ENCODE peak calls at places on chromosomes 3 and 15, in eight cellular contexts. S, P, T, B, Y, X, G and J are unnamed samples. For H3K4me1 and H3K27me3, the result is how much of the 10 kb centered on the place peaks cover.

GRCh38 chr3:20405731-20406130 is 219.7 kb upstream of the SGO1 start:
- DNase-seq in B (no peak), S (no peak), Y (no peak), P (peak), T (no peak), G (no peak), X (no peak), J (no peak)

GRCh38 chr3:141275973-141276372 is 44.3 kb downstream of the PXYLP1 start:
- DNase-seq in B (no peak), G (no peak), X (no peak), T (no peak), S (peak), Y (no peak), P (peak), J (no peak)

GRCh38 chr3:50146316-50146901 is 8.7 kb upstream of the SEMA3F start:
- DNase-seq in P (no peak), T (no peak), X (no peak), B (no peak), G (no peak), S (no peak), Y (no peak), J (no peak)

GRCh38 chr15:74664028-74664616 is 31.7 kb downstream of the EDC3 start:
- DNase-seq in B (no peak), X (peak), S (peak), Y (no peak), T (no peak), G (peak), P (peak), J (peak)

GRCh38 chr3:111080357-111080937 is 8.8 kb downstream of the NECTIN3 start:
- DNase-seq in B (no peak), Y (no peak), P (peak), X (no peak), S (peak), T (no peak), G (no peak), J (no peak)

GRCh38 chr3:146250449-146251382 is at the start of gene PLSCR4:
- DNase-seq in X (peak), S (peak), T (peak), B (no peak), Y (peak), G (peak), P (peak), J (peak)

GRCh38 chr3:51686512-51687215 is 15.6 kb downstream of the TEX264 start:
- DNase-seq in X (peak), T (no peak), G (peak), B (peak), P (peak), Y (no peak), S (peak), J (peak)

GRCh38 chr3:117761992-117762944 is 1052.7 kb downstream of the TUSC7 start:
- DNase-seq in B (no peak), P (no peak), X (no peak), G (no peak), Y (no peak), S (no peak), T (peak), J (no peak)

GRCh38 chr15:68078365-68078764 is 24.2 kb downstream of the PIAS1 start:
- DNase-seq in X (no peak), S (no peak), P (no peak), T (no peak), B (no peak), Y (no peak), G (no peak), J (no peak)

GRCh38 chr15:60646595-60646994 is 167.7 kb upstream of the ICE2 start:
- DNase-seq in G (no peak), B (no peak), X (no peak), Y (no peak), T (no peak), P (no peak), S (no peak), J (no peak)

GRCh38 chr15:76840830-76841460 is 64.2 kb downstream of the SCAPER start:
- DNase-seq in T (no peak), P (peak), S (peak), X (no peak), Y (no peak), G (no peak), B (no peak), J (no peak)

GRCh38 chr3:121295966-121296365 is 249.8 kb downstream of the POLQ start:
- DNase-seq in Y (no peak), S (no peak), G (no peak), P (no peak), X (no peak), T (no peak), B (no peak), J (no peak)

GRCh38 chr3:24351779-24352469 is 142.7 kb downstream of the THRB start:
- DNase-seq in P (peak), Y (no peak), S (no peak), T (no peak), B (no peak), X (peak), G (peak), J (no peak)

GRCh38 chr15:58115692-58116091 is 22.5 kb upstream of the AQP9 start:
- DNase-seq in B (no peak), Y (no peak), S (no peak), X (no peak), P (peak), G (no peak), T (no peak), J (no peak)

GRCh38 chr3:140529096-140529495 is 148.8 kb upstream of the TRIM42 start:
- DNase-seq in Y (no peak), P (no peak), B (no peak), S (peak), T (no peak), X (no peak), G (no peak), J (no peak)

GRCh38 chr3:129467934-129468333 is 27.9 kb downstream of the IFT122 start:
- DNase-seq in S (no peak), X (no peak), Y (no peak), T (no peak), P (no peak), G (no peak), B (no peak), J (no peak)

GRCh38 chr3:15439476-15439875 is 12.1 kb downstream of the EAF1 start:
- DNase-seq in Y (no peak), X (no peak), G (no peak), B (no peak), S (peak), P (peak), T (no peak), J (no peak)

GRCh38 chr15:60519218-60519617 is 40.3 kb upstream of the ICE2 start:
- DNase-seq in G (no peak), B (no peak), P (no peak), Y (no peak), X (no peak), T (no peak), S (peak), J (no peak)

GRCh38 chr3:77460326-77460725 is 420.4 kb downstream of the ROBO2 start:
- DNase-seq in G (no peak), Y (no peak), T (no peak), B (no peak), S (peak), X (no peak), P (no peak), J (no peak)

GRCh38 chr15:73752817-73753214 is 335 bp downstream of the INSYN1 start:
- DNase-seq in Y (no peak), X (no peak), T (no peak), S (no peak), G (no peak), B (no peak), P (peak), J (peak)

GRCh38 chr3:134753999-134754742 is 40.9 kb upstream of the EPHB1 start:
- DNase-seq in S (no peak), P (peak), X (no peak), T (no peak), G (no peak), Y (no peak), B (no peak), J (no peak)

GRCh38 chr3:65303431-65303830 is 615.6 kb upstream of the ADAMTS9 start:
- DNase-seq in T (no peak), B (no peak), X (no peak), G (no peak), Y (no peak), S (no peak), P (no peak), J (no peak)

GRCh38 chr3:32437898-32438297 is 46.2 kb downstream of the CMTM7 start:
- DNase-seq in P (no peak), Y (no peak), X (no peak), B (no peak), T (no peak), G (no peak), S (no peak), J (no peak)
- H3K4me1 ChIP-seq in P (under half), Y (under half), X (under half), B (under half), T (under half), G (under half), S (under half), J (under half)

GRCh38 chr15:51699373-51699772 is 18.1 kb downstream of the SCG3 start:
- DNase-seq in Y (no peak), B (no peak), T (no peak), X (no peak), G (no peak), P (no peak), S (no peak), J (no peak)

GRCh38 chr15:51697150-51697549 is 15.8 kb downstream of the SCG3 start:
- DNase-seq in B (no peak), Y (no peak), G (no peak), P (no peak), S (no peak), X (no peak), T (no peak), J (no peak)

GRCh38 chr15:51692154-51692553 is 10.9 kb downstream of the SCG3 start:
- DNase-seq in Y (no peak), B (no peak), G (no peak), X (no peak), S (no peak), P (no peak), T (no peak), J (no peak)

GRCh38 chr15:51696566-51696965 is 15.3 kb downstream of the SCG3 start:
- DNase-seq in Y (no peak), G (no peak), S (no peak), B (no peak), T (no peak), P (no peak), X (no peak), J (no peak)
- H3K27me3 ChIP-seq in Y (under half), G (under half), S (under half), B (under half), T (under half), P (under half), X (under half), J (under half)

GRCh38 chr15:88954431-88955277 is 41.5 kb upstream of the MFGE8 start:
- DNase-seq in P (peak), T (peak), B (no peak), Y (no peak), S (no peak), G (no peak), X (no peak), J (peak)
- H3K4me3 ChIP-seq in P (no peak), T (no peak), B (no peak), Y (no peak), S (no peak), G (no peak), X (no peak), J (no peak)

DNA sequence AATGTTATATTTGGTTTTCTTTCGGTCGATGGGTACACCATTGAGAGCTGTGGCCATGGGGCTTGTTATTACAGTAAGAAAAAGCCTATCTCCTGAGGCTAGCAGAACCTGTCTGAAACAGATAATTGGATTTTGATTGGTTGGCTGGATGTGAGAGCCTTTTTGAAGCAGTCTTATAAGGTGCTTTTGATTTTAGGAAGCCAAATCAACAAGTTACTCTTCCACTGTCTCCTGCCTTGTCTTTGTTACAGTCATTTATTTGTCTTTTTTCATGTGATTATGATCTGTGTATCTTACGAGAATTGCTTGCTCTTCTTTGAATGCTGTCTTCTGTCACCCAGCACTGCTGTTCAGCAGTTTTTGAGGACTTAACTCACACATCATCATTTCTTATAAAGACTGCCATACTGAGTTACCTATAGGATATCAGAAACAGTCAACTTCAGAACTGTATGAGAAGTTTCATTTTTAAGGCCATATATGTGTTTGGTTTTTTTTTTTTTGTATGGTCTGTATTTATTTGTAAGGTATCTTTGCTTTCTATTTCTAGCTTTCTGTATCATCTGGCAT is 51.1 kb downstream of the MEF2A start:
- DNase-seq in T (no peak), Y (no peak), X (no peak), P (no peak), S (no peak), B (no peak), G (no peak), J (no peak)
- H3K4me1 ChIP-seq in T (under half), Y (under half), X (under half), P (half or more), S (under half), B (under half), G (half or more), J (under half)

DNA sequence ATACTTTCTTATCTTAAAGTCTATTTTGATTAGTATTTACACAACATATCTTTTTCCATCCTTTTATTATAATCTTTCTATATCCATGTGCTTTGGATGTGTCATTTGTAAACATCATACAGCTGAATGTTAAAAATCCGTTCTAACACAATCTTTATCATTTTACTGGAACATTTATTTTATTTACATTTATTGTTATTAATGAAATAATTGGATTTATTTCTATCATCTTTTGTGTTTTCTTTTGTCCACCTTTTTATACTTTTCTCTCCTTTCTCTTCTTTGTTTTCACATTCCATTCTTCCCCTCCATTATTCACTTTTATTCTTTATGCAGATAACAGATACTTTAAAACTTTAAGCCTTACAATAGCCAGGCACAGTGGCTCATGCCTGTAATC is 34.7 kb upstream of the CTDSPL start:
- DNase-seq in G (no peak), P (no peak), T (no peak), X (no peak), Y (no peak), S (no peak), B (no peak), J (no peak)
- H3K27me3 ChIP-seq in G (under half), P (under half), T (under half), X (under half), Y (under half), S (under half), B (under half), J (under half)

GRCh38 chr3:137769321-137770065 is 5.4 kb downstream of the SOX14 start:
- DNase-seq in G (no peak), X (no peak), S (no peak), Y (no peak), P (no peak), B (no peak), T (no peak), J (no peak)
- H3K4me3 ChIP-seq in G (no peak), X (no peak), S (no peak), Y (no peak), P (no peak), B (no peak), T (no peak), J (no peak)

DNA sequence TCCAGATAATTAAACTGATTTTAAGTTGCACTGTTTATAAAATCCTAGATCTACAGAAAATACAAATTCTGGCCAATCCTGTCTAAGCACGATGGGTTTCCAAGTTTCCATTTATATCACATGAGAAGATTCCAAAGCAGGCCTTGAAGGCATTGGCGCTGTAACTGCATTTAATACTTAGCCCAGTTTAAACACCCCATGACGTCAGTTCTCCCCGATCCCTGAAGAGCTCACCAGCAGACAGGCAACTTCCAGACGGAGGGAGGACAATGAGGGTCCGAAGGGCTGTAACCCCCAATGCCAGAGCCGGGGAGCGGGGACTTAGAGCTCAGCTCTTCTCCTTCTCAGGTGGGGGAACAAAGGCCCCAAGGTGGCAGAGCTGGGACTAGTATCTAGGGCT is 117.3 kb downstream of the XXYLT1 start:
- DNase-seq in T (no peak), P (peak), S (peak), G (no peak), B (no peak), X (no peak), Y (no peak), J (no peak)
- H3K4me1 ChIP-seq in T (under half), P (under half), S (under half), G (half or more), B (under half), X (under half), Y (under half), J (under half)